ENCODE peak calls at places on chromosomes 16 and 17, in seven cellular contexts. W, A, M, X, J, Z and S are unnamed samples.

GRCh38 chr16:9048302-9048700 is 43.1 kb upstream of the HAPSTR1 start:
- DNase-seq in W (no peak), A (no peak), M (no peak), X (peak; percentile 34), J (no peak), Z (peak; percentile 74), S (no peak)

GRCh38 chr16:48113471-48113870 is 42.3 kb downstream of the ABCC12 start:
- DNase-seq in W (peak; percentile 74), A (no peak), M (peak; percentile 54), X (no peak), J (no peak), Z (no peak), S (no peak)

GRCh38 chr16:75305364-75306101 is 54.1 kb upstream of the BCAR1 start:
- DNase-seq in W (peak; percentile 73), A (no peak), M (no peak), X (peak; percentile 100), J (no peak), Z (peak; percentile 100), S (peak; percentile 99)

GRCh38 chr17:57486978-57487377 is 230.7 kb downstream of the MSI2 start:
- DNase-seq in W (no peak), A (no peak), M (no peak), X (no peak), J (no peak), Z (no peak), S (no peak)

GRCh38 chr17:56737741-56738161 is 96.0 kb downstream of the C17orf67 start:
- DNase-seq in W (peak; percentile 32), A (no peak), M (no peak), X (peak; percentile 82), J (no peak), Z (no peak), S (no peak)

GRCh38 chr17:29292992-29293889 is 707 bp downstream of the NUFIP2 start:
- DNase-seq in W (peak; percentile 77), A (peak; percentile 66), M (peak; percentile 71), X (peak; percentile 34), J (peak; percentile 78), Z (peak; percentile 67), S (peak; percentile 60)

GRCh38 chr17:8020776-8021564 is 17.9 kb upstream of the ALOX15B start:
- DNase-seq in W (no peak), A (no peak), M (no peak), X (no peak), J (no peak), Z (no peak), S (no peak)

GRCh38 chr17:5526821-5527598 is 40.6 kb downstream of the MIS12 start:
- DNase-seq in W (peak; percentile 20), A (peak; percentile 32), M (no peak), X (peak; percentile 98), J (no peak), Z (peak; percentile 99), S (peak; percentile 76)

GRCh38 chr17:35243459-35244204 is 760 bp downstream of the SLFN5 start:
- DNase-seq in W (peak; percentile 58), A (peak; percentile 24), M (peak; percentile 50), X (peak; percentile 69), J (peak; percentile 58), Z (peak; percentile 78), S (peak; percentile 52)

GRCh38 chr17:16987830-16988601 is 16.1 kb upstream of the TNFRSF13B start:
- DNase-seq in W (peak; percentile 85), A (no peak), M (peak; percentile 76), X (peak; percentile 75), J (no peak), Z (peak; percentile 83), S (peak; percentile 33)

GRCh38 chr17:20234266-20234665 is 225.1 kb downstream of the SPECC1 start:
- DNase-seq in W (no peak), A (no peak), M (no peak), X (no peak), J (no peak), Z (no peak), S (no peak)

GRCh38 chr17:48352630-48353029 is 77.4 kb downstream of the SKAP1 start:
- DNase-seq in W (no peak), A (no peak), M (no peak), X (peak; percentile 20), J (no peak), Z (peak; percentile 37), S (no peak)

GRCh38 chr17:58328195-58329034 is at the start of gene TSPOAP1:
- DNase-seq in W (peak; percentile 65), A (no peak), M (peak; percentile 86), X (no peak), J (peak; percentile 84), Z (no peak), S (no peak)

GRCh38 chr16:1333149-1333812 is at the start of gene BAIAP3:
- DNase-seq in W (peak; percentile 40), A (no peak), M (peak; percentile 70), X (no peak), J (peak; percentile 80), Z (peak; percentile 44), S (no peak)

GRCh38 chr17:79943354-79944241 is 92.1 kb downstream of the TBC1D16 start:
- DNase-seq in W (no peak), A (no peak), M (peak; percentile 31), X (no peak), J (no peak), Z (no peak), S (no peak)

GRCh38 chr17:64984776-64985521 is 65.7 kb upstream of the LRRC37A3 start:
- DNase-seq in W (no peak), A (no peak), M (no peak), X (peak; percentile 23), J (peak; percentile 37), Z (peak; percentile 79), S (peak; percentile 56)

GRCh38 chr16:55406651-55407050 is 72.3 kb upstream of the MMP2 start:
- DNase-seq in W (no peak), A (no peak), M (no peak), X (no peak), J (no peak), Z (no peak), S (no peak)

GRCh38 chr16:10045947-10046346 is 136.3 kb downstream of the GRIN2A start:
- DNase-seq in W (no peak), A (no peak), M (no peak), X (no peak), J (no peak), Z (no peak), S (no peak)

GRCh38 chr17:81870155-81870977 is 771 bp downstream of the ARHGDIA start:
- DNase-seq in W (peak; percentile 64), A (no peak), M (peak; percentile 62), X (peak; percentile 69), J (peak; percentile 62), Z (peak; percentile 71), S (no peak)

GRCh38 chr16:24906199-24906808 is 60.5 kb downstream of the SLC5A11 start:
- DNase-seq in W (no peak), A (no peak), M (no peak), X (peak; percentile 26), J (no peak), Z (peak; percentile 22), S (peak; percentile 53)

GRCh38 chr17:46059457-46059856 is 60.4 kb downstream of the STH start:
- DNase-seq in W (no peak), A (no peak), M (no peak), X (no peak), J (no peak), Z (no peak), S (no peak)

GRCh38 chr16:89484923-89485679 is 5.3 kb downstream of the ANKRD11 start:
- DNase-seq in W (no peak), A (no peak), M (no peak), X (no peak), J (no peak), Z (peak; percentile 35), S (no peak)
- H3K4ac ChIP-seq in W (no peak overlapping the region), A (no peak overlapping the region), M (no peak overlapping the region), X (no peak overlapping the region), J (no peak overlapping the region), Z (no peak overlapping the region), S (peak overlapping the region; percentile 66)

DNA sequence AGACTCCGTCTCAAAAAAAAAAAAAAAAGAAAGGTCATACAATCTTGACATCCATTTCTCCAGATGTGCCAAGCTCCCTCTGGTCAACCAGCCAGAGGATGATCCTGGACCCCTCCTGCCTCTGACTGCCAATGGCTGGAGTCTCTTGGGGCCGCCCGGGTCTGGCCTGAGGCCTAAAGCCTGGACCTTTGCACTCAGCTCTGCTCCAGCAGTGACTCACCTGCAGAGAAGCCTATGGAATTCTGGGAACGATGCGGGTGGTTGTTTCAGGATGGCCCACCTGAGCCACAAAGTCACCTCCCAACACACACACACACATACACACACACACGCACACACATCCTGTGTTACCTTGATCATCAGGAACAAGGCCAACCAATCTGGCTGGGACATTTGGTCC is 64.0 kb upstream of the DNAH17 start:
- DNase-seq in W (no peak), A (no peak), M (no peak), X (no peak), J (no peak), Z (no peak), S (peak; percentile 84)
- H3K4ac ChIP-seq in W (no peak overlapping the region), A (no peak overlapping the region), M (no peak overlapping the region), X (no peak overlapping the region), J (no peak overlapping the region), Z (no peak overlapping the region), S (no peak overlapping the region)

GRCh38 chr16:72969146-72969545 is 78.8 kb downstream of the ZFHX3 start:
- DNase-seq in W (no peak), A (no peak), M (no peak), X (no peak), J (no peak), Z (no peak), S (no peak)

GRCh38 chr16:72974142-72974769 is 73.7 kb downstream of the ZFHX3 start:
- DNase-seq in W (no peak), A (no peak), M (no peak), X (no peak), J (no peak), Z (no peak), S (no peak)

GRCh38 chr16:72969812-72970211 is 78.1 kb downstream of the ZFHX3 start:
- DNase-seq in W (no peak), A (no peak), M (no peak), X (no peak), J (no peak), Z (no peak), S (no peak)

GRCh38 chr16:72972878-72973571 is 74.9 kb downstream of the ZFHX3 start:
- DNase-seq in W (no peak), A (no peak), M (no peak), X (no peak), J (no peak), Z (no peak), S (peak; percentile 44)

DNA sequence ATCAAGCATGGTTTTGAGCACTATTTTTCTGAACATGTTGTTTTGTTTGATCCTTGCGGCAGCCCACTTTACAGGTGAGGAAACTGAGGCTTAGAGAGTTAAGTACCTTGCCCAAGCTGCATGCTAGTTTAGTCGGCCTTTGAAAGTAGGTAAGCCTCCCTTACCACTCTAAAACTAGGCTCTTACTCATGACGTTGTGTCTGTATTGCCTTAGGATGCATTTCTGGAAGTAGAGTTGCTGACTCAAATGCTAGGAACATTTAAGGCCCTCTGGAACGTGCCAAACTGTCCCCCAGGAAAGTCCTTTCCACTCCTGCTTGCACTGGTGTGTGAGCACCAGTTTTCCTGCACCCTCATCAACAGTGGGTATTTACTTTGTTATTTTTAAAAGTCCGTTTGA is 76.6 kb downstream of the ZFHX3 start:
- DNase-seq in W (no peak), A (no peak), M (no peak), X (no peak), J (no peak), Z (no peak), S (no peak)
- H3K4ac ChIP-seq in W (no peak overlapping the region), A (no peak overlapping the region), M (no peak overlapping the region), X (no peak overlapping the region), J (no peak overlapping the region), Z (no peak overlapping the region), S (no peak overlapping the region)

DNA sequence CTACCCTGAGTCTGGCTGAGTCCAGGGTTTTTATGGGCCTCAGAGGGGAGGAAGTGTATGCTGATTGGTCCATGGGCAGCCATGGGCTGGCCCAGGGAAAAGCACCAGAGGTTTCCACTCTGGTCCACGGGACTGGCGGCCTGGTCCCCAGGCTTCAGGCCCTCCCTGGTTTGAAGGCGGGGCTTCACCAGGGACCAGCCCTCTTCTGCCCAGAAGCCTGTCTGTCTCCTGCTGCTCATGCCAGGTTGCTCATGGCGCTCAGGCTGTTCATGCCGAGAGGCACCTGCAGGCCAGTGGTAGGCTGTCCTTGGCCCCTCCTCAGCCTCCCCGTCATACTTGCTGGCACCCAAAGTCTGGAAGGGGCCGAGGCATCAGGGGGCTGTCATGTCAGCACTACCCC is 45.0 kb upstream of the CLEC19A start:
- DNase-seq in W (no peak), A (no peak), M (peak; percentile 46), X (no peak), J (no peak), Z (no peak), S (no peak)
- H3K4ac ChIP-seq in W (no peak overlapping the region), A (no peak overlapping the region), M (no peak overlapping the region), X (no peak overlapping the region), J (no peak overlapping the region), Z (no peak overlapping the region), S (no peak overlapping the region)